ENCODE peak calls at places on chromosomes 7 and 10, in ten cellular contexts. N is neural progenitor cell, S is right atrium auricular region, M is HCT116, W is right lobe of liver, C is brain microvascular endothelial cell, J is esophagus squamous epithelium, Z is tibial artery, P is psoas muscle, Y is left ventricle myocardium inferior. R is an unnamed sample.

GRCh38 chr7:74372511-74373111 is 81.1 kb upstream of the GTF2IRD1 start:
- DNase-seq in J (no peak), Y (peak), P (no peak), C (no peak), Z (no peak), W (no peak), M (no peak), N (peak), S (no peak), R (no peak)

GRCh38 chr7:88169717-88170320 is 50.0 kb downstream of the SRI start:
- DNase-seq in Y (no peak), J (no peak), N (peak), C (no peak), P (no peak), S (no peak), M (no peak), Z (no peak), W (no peak), R (no peak)

GRCh38 chr7:124667312-124667711 is 98.3 kb downstream of the GPR37 start:
- DNase-seq in N (no peak), S (no peak), Y (no peak), W (no peak), J (no peak), P (no peak), C (no peak), Z (no peak), M (no peak), R (no peak)

GRCh38 chr10:126336786-126337185 is 51.5 kb downstream of the ADAM12 start:
- DNase-seq in Z (no peak), S (no peak), C (peak), N (no peak), M (no peak), W (no peak), Y (no peak), P (no peak), J (no peak), R (no peak)

GRCh38 chr7:91327341-91327740 is 63.1 kb downstream of the FZD1 start:
- DNase-seq in N (no peak), Z (no peak), P (no peak), W (no peak), C (no peak), S (no peak), J (no peak), Y (no peak), M (no peak), R (no peak)

GRCh38 chr7:55966851-55967250 is 2.5 kb downstream of the NIPSNAP2 start:
- DNase-seq in S (no peak), P (peak), J (no peak), C (no peak), N (no peak), Y (no peak), Z (no peak), W (no peak), M (no peak), R (no peak)

GRCh38 chr7:70838292-70838907 is 293.5 kb upstream of the GALNT17 start:
- DNase-seq in S (no peak), J (no peak), C (no peak), M (no peak), Y (no peak), P (no peak), N (no peak), Z (no peak), W (no peak), R (no peak)

GRCh38 chr7:121081327-121081936 is 92.9 kb downstream of the CPED1 start:
- DNase-seq in S (no peak), N (peak), W (no peak), M (peak), P (no peak), J (no peak), Z (no peak), C (peak), Y (no peak), R (no peak)

GRCh38 chr7:70925411-70926115 is 206.4 kb upstream of the GALNT17 start:
- DNase-seq in J (no peak), M (no peak), C (no peak), W (no peak), S (no peak), N (peak), P (no peak), Y (no peak), Z (no peak), R (peak)

GRCh38 chr7:157339777-157340677 is 3.2 kb downstream of the DNAJB6 start:
- DNase-seq in C (peak), N (peak), S (peak), Y (peak), P (peak), Z (peak), M (peak), W (no peak), J (no peak), R (peak)

GRCh38 chr7:119452401-119452800 is 820.6 kb upstream of the KCND2 start:
- DNase-seq in P (no peak), W (no peak), Z (no peak), Y (no peak), S (no peak), M (no peak), N (no peak), J (no peak), C (no peak), R (no peak)

GRCh38 chr7:56063500-56063881 is 595 bp upstream of the SUMF2 start:
- DNase-seq in J (no peak), S (no peak), M (no peak), C (no peak), N (no peak), Z (no peak), Y (no peak), P (no peak), W (no peak), R (no peak)

GRCh38 chr7:20778063-20778721 is 8.5 kb downstream of the SP8 start:
- DNase-seq in Z (no peak), P (peak), C (no peak), N (peak), J (no peak), M (no peak), W (no peak), Y (no peak), S (no peak), R (peak)

GRCh38 chr10:43846187-43846680 is 197.6 kb upstream of the ZNF32 start:
- DNase-seq in P (no peak), Z (no peak), M (no peak), W (no peak), S (peak), J (no peak), N (no peak), C (peak), Y (peak), R (peak)

DNA sequence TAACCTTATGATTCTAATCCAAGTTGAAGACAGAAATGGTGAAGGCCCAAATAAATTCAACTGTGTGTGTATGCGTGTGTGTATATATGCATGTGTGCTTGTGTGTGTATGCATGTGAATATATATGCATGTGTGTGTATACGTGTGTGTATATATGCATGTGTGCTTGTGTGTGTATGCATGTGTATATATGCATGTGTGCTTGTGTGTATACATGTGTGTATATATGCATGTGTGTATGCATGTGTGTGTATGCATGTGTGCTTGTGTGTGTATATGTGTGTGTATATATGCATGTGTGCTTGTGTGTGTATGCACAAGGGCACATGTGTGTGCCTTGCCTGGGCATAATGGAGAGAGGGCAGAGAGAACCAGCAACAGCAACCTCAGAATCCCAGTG is 184.7 kb upstream of the PLPP4 start:
- DNase-seq in Y (no peak), N (no peak), P (no peak), M (no peak), W (no peak), C (no peak), J (no peak), S (no peak), Z (no peak), R (no peak)
- H3K4me3 ChIP-seq in Y (no peak), N (no peak), P (no peak), M (no peak), W (no peak), C (no peak), J (no peak), S (no peak), Z (no peak), R (no peak)

GRCh38 chr10:125060038-125060437 is 100.3 kb downstream of the CTBP2 start:
- DNase-seq in S (no peak), P (no peak), W (no peak), C (peak), M (no peak), Z (no peak), N (no peak), J (no peak), Y (no peak), R (no peak)

GRCh38 chr10:125062244-125063208 is 97.8 kb downstream of the CTBP2 start:
- DNase-seq in M (no peak), Z (no peak), J (no peak), C (no peak), N (no peak), P (peak), Y (peak), S (no peak), W (no peak), R (no peak)

GRCh38 chr10:125060486-125060850 is 99.9 kb downstream of the CTBP2 start:
- DNase-seq in W (no peak), Z (peak), M (no peak), J (no peak), Y (no peak), P (no peak), C (peak), N (peak), S (no peak), R (no peak)

GRCh38 chr10:125061557-125062243 is 98.7 kb downstream of the CTBP2 start:
- DNase-seq in W (no peak), P (no peak), Y (no peak), C (no peak), N (no peak), M (no peak), S (no peak), Z (no peak), J (no peak), R (no peak)

GRCh38 chr10:125060851-125061556 is 99.4 kb downstream of the CTBP2 start:
- DNase-seq in Z (peak), P (peak), M (peak), S (peak), N (peak), Y (peak), C (peak), W (peak), J (no peak), R (peak)
- H3K27ac ChIP-seq in Z (peak), P (peak), M (no peak), S (peak), N (no peak), Y (peak), C (peak), W (peak), J (peak), R (peak)

GRCh38 chr10:8332730-8333111 is 278.2 kb downstream of the GATA3 start:
- DNase-seq in N (no peak), Z (no peak), J (no peak), C (no peak), Y (no peak), M (no peak), P (no peak), W (no peak), S (no peak), R (no peak)
- H3K4me3 ChIP-seq in N (peak), Z (no peak), J (peak), C (no peak), Y (peak), M (no peak), P (peak), W (no peak), S (no peak), R (peak)

DNA sequence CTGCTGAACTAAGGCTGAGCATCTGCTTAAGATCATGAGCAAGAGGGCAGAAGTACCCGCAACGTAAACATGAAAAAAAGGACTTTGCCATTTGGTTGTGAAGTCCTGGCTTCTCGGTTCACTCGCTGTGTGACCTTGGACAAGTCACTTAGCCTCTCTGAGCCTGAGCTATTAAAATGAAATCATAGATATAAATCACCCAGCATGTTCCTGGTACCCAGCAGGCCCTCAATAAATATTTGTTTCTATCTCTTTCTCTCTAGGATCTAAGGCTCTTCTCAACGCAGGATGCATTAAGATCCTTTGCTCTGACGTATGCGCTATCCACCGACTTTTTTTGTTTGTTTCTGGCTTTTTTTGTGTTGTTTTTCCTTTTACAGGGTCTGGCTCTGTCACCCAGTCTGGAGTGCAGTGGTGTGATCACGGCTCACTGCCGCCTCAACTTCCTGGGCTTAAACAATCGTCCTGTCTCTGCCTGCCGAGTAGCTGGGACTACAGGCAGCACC is 6.7 kb downstream of the HIP1 start:
- DNase-seq in J (no peak), S (no peak), Z (no peak), C (no peak), W (no peak), M (no peak), Y (no peak), N (no peak), P (no peak), R (no peak)
- H3K27ac ChIP-seq in J (peak), S (no peak), Z (peak), C (peak), W (no peak), M (no peak), Y (no peak), N (no peak), P (no peak), R (no peak)

GRCh38 chr7:4720225-4720624 is 38.1 kb downstream of the FOXK1 start:
- DNase-seq in M (no peak), W (no peak), C (no peak), S (no peak), Y (no peak), N (no peak), J (no peak), P (no peak), Z (no peak), R (no peak)
- H3K4me3 ChIP-seq in M (no peak), W (no peak), C (no peak), S (no peak), Y (no peak), N (no peak), J (no peak), P (no peak), Z (no peak), R (no peak)

GRCh38 chr10:112532053-112532658 is 85.1 kb downstream of the VTI1A start:
- DNase-seq in J (no peak), N (no peak), Y (no peak), M (no peak), Z (no peak), W (no peak), S (no peak), P (no peak), C (no peak), R (no peak)

GRCh38 chr10:112535432-112536038 is 88.5 kb downstream of the VTI1A start:
- DNase-seq in Z (no peak), P (no peak), M (no peak), J (no peak), C (no peak), N (no peak), S (no peak), Y (no peak), W (no peak), R (no peak)

GRCh38 chr10:112539340-112539739 is 92.3 kb downstream of the VTI1A start:
- DNase-seq in Z (no peak), C (no peak), S (no peak), Y (no peak), W (no peak), J (no peak), M (peak), N (no peak), P (no peak), R (no peak)

GRCh38 chr10:112536663-112537062 is 89.6 kb downstream of the VTI1A start:
- DNase-seq in Y (no peak), C (no peak), P (no peak), M (peak), Z (no peak), S (no peak), N (no peak), W (no peak), J (no peak), R (no peak)
- H3K27ac ChIP-seq in Y (no peak), C (no peak), P (no peak), M (peak), Z (no peak), S (no peak), N (no peak), W (no peak), J (no peak), R (no peak)

GRCh38 chr10:75430000-75430763 is 1.2 kb upstream of the LRMDA start:
- DNase-seq in S (no peak), P (peak), M (no peak), W (peak), Z (peak), C (no peak), J (no peak), N (peak), Y (peak), R (peak)
- H3K4me3 ChIP-seq in S (no peak), P (no peak), M (no peak), W (no peak), Z (no peak), C (no peak), J (no peak), N (peak), Y (peak), R (no peak)

GRCh38 chr7:99211241-99211602 is 3.3 kb upstream of the KPNA7 start:
- DNase-seq in J (no peak), C (no peak), Z (no peak), Y (no peak), P (no peak), N (no peak), W (no peak), S (no peak), M (no peak), R (no peak)

GRCh38 chr7:99210265-99210970 is 2.5 kb upstream of the KPNA7 start:
- DNase-seq in S (no peak), P (no peak), W (no peak), Z (no peak), Y (no peak), N (no peak), J (no peak), M (no peak), C (no peak), R (no peak)

GRCh38 chr7:99204078-99204477 is 3.8 kb downstream of the KPNA7 start:
- DNase-seq in J (no peak), W (no peak), S (no peak), C (no peak), Z (no peak), Y (no peak), M (no peak), N (no peak), P (no peak), R (no peak)

DNA sequence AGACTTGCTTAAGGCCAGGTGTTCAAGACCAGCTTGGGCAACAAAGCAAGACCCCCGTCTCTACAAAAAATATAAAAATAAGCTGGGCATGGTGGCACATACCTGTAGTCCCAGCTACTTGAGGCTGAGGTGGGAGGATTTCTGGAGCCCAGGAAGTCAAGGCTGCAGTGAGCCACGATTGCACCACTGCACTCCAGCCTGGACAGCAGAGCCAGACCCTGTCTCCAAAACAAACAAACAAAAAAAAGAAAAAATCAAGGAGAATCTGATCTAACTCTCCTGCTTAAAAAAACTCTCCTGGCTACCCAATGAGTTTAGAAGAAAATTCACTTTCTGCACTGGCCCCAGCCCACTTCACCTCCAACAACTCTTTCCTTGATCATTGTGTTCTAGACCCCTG is 1.9 kb upstream of the KPNA7 start:
- DNase-seq in J (no peak), Z (no peak), P (no peak), S (no peak), C (no peak), M (no peak), Y (no peak), W (no peak), N (no peak), R (no peak)
- H3K27ac ChIP-seq in J (peak), Z (no peak), P (no peak), S (no peak), C (no peak), M (no peak), Y (no peak), W (peak), N (no peak), R (no peak)